ENCODE peak calls at places on chromosome 17, in four cellular contexts. One of them, this sample, is unnamed.

GRCh38 chr17:61413654-61414133 is 14.1 kb downstream of the TBX2 start:
- DNase-seq in hypothalamus: no peak
- DNase-seq in ecto neural progenitor cell: no peak
- DNase-seq in non-pigmented ciliary epithelial cell: no peak
- DNase-seq in this sample: no peak

GRCh38 chr17:50301891-50302584 is 27.8 kb downstream of the TMEM92 start:
- DNase-seq in hypothalamus: no peak
- DNase-seq in ecto neural progenitor cell: no peak
- DNase-seq in non-pigmented ciliary epithelial cell: no peak
- DNase-seq in this sample: no peak

GRCh38 chr17:33964344-33964979 is 290.6 kb upstream of the CCL2 start:
- DNase-seq in hypothalamus: no peak
- DNase-seq in ecto neural progenitor cell: no peak
- DNase-seq in non-pigmented ciliary epithelial cell: no peak
- DNase-seq in this sample: no peak

GRCh38 chr17:62119373-62119772 is 54.3 kb upstream of the MED13 start:
- DNase-seq in hypothalamus: no peak
- DNase-seq in ecto neural progenitor cell: no peak
- DNase-seq in non-pigmented ciliary epithelial cell: no peak
- DNase-seq in this sample: no peak

GRCh38 chr17:51015145-51015558 is 105.5 kb downstream of the SPAG9 start:
- DNase-seq in hypothalamus: no peak
- DNase-seq in ecto neural progenitor cell: no peak
- DNase-seq in non-pigmented ciliary epithelial cell: no peak
- DNase-seq in this sample: no peak

GRCh38 chr17:57819273-57819672 is 30.6 kb downstream of the MRPS23 start:
- DNase-seq in hypothalamus: no peak
- DNase-seq in ecto neural progenitor cell: no peak
- DNase-seq in non-pigmented ciliary epithelial cell: no peak
- DNase-seq in this sample: no peak

GRCh38 chr17:64686705-64687104 is 24.6 kb upstream of the SMURF2 start:
- DNase-seq in hypothalamus: no peak
- DNase-seq in ecto neural progenitor cell: no peak
- DNase-seq in non-pigmented ciliary epithelial cell: no peak
- DNase-seq in this sample: no peak

GRCh38 chr17:76398523-76399174 is 14.2 kb downstream of the SPHK1 start:
- DNase-seq in hypothalamus: no peak
- DNase-seq in ecto neural progenitor cell: no peak
- DNase-seq in non-pigmented ciliary epithelial cell: no peak
- DNase-seq in this sample: no peak

GRCh38 chr17:41382396-41382795 is 290 bp upstream of the KRT34 start:
- DNase-seq in hypothalamus: no peak
- DNase-seq in ecto neural progenitor cell: no peak
- DNase-seq in non-pigmented ciliary epithelial cell: no peak
- DNase-seq in this sample: no peak

GRCh38 chr17:50863221-50863843 is 2.8 kb downstream of the TOB1 start:
- DNase-seq in hypothalamus: no peak
- DNase-seq in ecto neural progenitor cell: peak
- DNase-seq in non-pigmented ciliary epithelial cell: no peak
- DNase-seq in this sample: peak

GRCh38 chr17:27861979-27862378 is 31.2 kb downstream of the LYRM9 start:
- DNase-seq in hypothalamus: no peak
- DNase-seq in ecto neural progenitor cell: no peak
- DNase-seq in non-pigmented ciliary epithelial cell: no peak
- DNase-seq in this sample: no peak

GRCh38 chr17:7888184-7888920 is at the start of gene CHD3:
- DNase-seq in hypothalamus: no peak
- DNase-seq in ecto neural progenitor cell: no peak
- DNase-seq in non-pigmented ciliary epithelial cell: no peak
- DNase-seq in this sample: no peak

GRCh38 chr17:59180626-59181025 is 25.1 kb downstream of the PRR11 start:
- DNase-seq in hypothalamus: no peak
- DNase-seq in ecto neural progenitor cell: no peak
- DNase-seq in non-pigmented ciliary epithelial cell: no peak
- DNase-seq in this sample: no peak

GRCh38 chr17:78883090-78883532 is 19.9 kb downstream of the CEP295NL start:
- DNase-seq in hypothalamus: peak
- DNase-seq in ecto neural progenitor cell: no peak
- DNase-seq in non-pigmented ciliary epithelial cell: no peak
- DNase-seq in this sample: no peak

GRCh38 chr17:81635431-81635830 is 1.5 kb downstream of the NPLOC4 start:
- DNase-seq in hypothalamus: no peak
- DNase-seq in ecto neural progenitor cell: no peak
- DNase-seq in non-pigmented ciliary epithelial cell: no peak
- DNase-seq in this sample: no peak

GRCh38 chr17:72788950-72789585 is 303.4 kb downstream of the SLC39A11 start:
- DNase-seq in hypothalamus: no peak
- DNase-seq in ecto neural progenitor cell: no peak
- DNase-seq in non-pigmented ciliary epithelial cell: no peak
- DNase-seq in this sample: no peak

GRCh38 chr17:21285164-21286065 is 904 bp downstream of the MAP2K3 start:
- DNase-seq in hypothalamus: no peak
- DNase-seq in ecto neural progenitor cell: peak
- DNase-seq in non-pigmented ciliary epithelial cell: no peak
- DNase-seq in this sample: no peak

GRCh38 chr17:41528959-41529353 is 848 bp upstream of the KRT19 start:
- DNase-seq in hypothalamus: no peak
- DNase-seq in ecto neural progenitor cell: no peak
- DNase-seq in non-pigmented ciliary epithelial cell: no peak
- DNase-seq in this sample: no peak

GRCh38 chr17:80918731-80919130 is 72.9 kb upstream of the CHMP6 start:
- DNase-seq in hypothalamus: no peak
- DNase-seq in ecto neural progenitor cell: no peak
- DNase-seq in non-pigmented ciliary epithelial cell: no peak
- DNase-seq in this sample: no peak

GRCh38 chr17:29566473-29567361 is at the start of gene ABHD15:
- DNase-seq in hypothalamus: no peak
- DNase-seq in ecto neural progenitor cell: peak
- DNase-seq in non-pigmented ciliary epithelial cell: no peak
- DNase-seq in this sample: peak

GRCh38 chr17:39376434-39376833 is 25.0 kb downstream of the FBXL20 start:
- DNase-seq in hypothalamus: no peak
- DNase-seq in ecto neural progenitor cell: no peak
- DNase-seq in non-pigmented ciliary epithelial cell: no peak
- DNase-seq in this sample: no peak

GRCh38 chr17:44901323-44901965 is 2.2 kb upstream of the EFTUD2 start:
- DNase-seq in hypothalamus: no peak
- DNase-seq in ecto neural progenitor cell: no peak
- DNase-seq in non-pigmented ciliary epithelial cell: no peak
- DNase-seq in this sample: no peak

GRCh38 chr17:12421646-12422306 is 243.9 kb upstream of the MYOCD start:
- DNase-seq in hypothalamus: no peak
- DNase-seq in ecto neural progenitor cell: no peak
- DNase-seq in non-pigmented ciliary epithelial cell: no peak
- DNase-seq in this sample: no peak

GRCh38 chr17:20091161-20092029 is 82.2 kb downstream of the SPECC1 start:
- DNase-seq in hypothalamus: no peak
- DNase-seq in ecto neural progenitor cell: no peak
- DNase-seq in non-pigmented ciliary epithelial cell: no peak
- DNase-seq in this sample: no peak

GRCh38 chr17:2337811-2338657 is 733 bp downstream of the SGSM2 start:
- DNase-seq in hypothalamus: peak
- DNase-seq in ecto neural progenitor cell: peak
- DNase-seq in non-pigmented ciliary epithelial cell: no peak
- DNase-seq in this sample: peak

GRCh38 chr17:81160306-81160705 is 5.0 kb upstream of the PVALEF start:
- DNase-seq in hypothalamus: no peak
- DNase-seq in ecto neural progenitor cell: no peak
- DNase-seq in non-pigmented ciliary epithelial cell: no peak
- DNase-seq in this sample: no peak

GRCh38 chr17:32495347-32496253 is 8.8 kb downstream of the CDK5R1 start:
- DNase-seq in hypothalamus: no peak
- DNase-seq in ecto neural progenitor cell: no peak
- DNase-seq in non-pigmented ciliary epithelial cell: no peak
- DNase-seq in this sample: peak

GRCh38 chr17:56436142-56436541 is 157.4 kb upstream of the NOG start:
- DNase-seq in hypothalamus: no peak
- DNase-seq in ecto neural progenitor cell: no peak
- DNase-seq in non-pigmented ciliary epithelial cell: no peak
- DNase-seq in this sample: no peak

GRCh38 chr17:10879110-10879509 is 41.2 kb upstream of the PIRT start:
- DNase-seq in hypothalamus: no peak
- DNase-seq in ecto neural progenitor cell: peak
- DNase-seq in non-pigmented ciliary epithelial cell: no peak
- DNase-seq in this sample: peak

GRCh38 chr17:78568051-78568450 is 9.1 kb downstream of the DNAH17 start:
- DNase-seq in hypothalamus: no peak
- DNase-seq in ecto neural progenitor cell: no peak
- DNase-seq in non-pigmented ciliary epithelial cell: no peak
- DNase-seq in this sample: no peak

GRCh38 chr17:46190763-46191162 is 2.5 kb downstream of the KANSL1 start:
- DNase-seq in hypothalamus: no peak
- DNase-seq in ecto neural progenitor cell: no peak
- DNase-seq in non-pigmented ciliary epithelial cell: no peak
- DNase-seq in this sample: no peak

GRCh38 chr17:9003355-9004131 is 17.8 kb upstream of the NTN1 start:
- DNase-seq in hypothalamus: no peak
- DNase-seq in ecto neural progenitor cell: peak
- DNase-seq in non-pigmented ciliary epithelial cell: no peak
- DNase-seq in this sample: peak

GRCh38 chr17:73641779-73642580 is 2.3 kb downstream of the SDK2 start:
- DNase-seq in hypothalamus: no peak
- DNase-seq in ecto neural progenitor cell: no peak
- DNase-seq in non-pigmented ciliary epithelial cell: no peak
- DNase-seq in this sample: no peak

GRCh38 chr17:75525806-75526554 is 483 bp downstream of the LLGL2 start:
- DNase-seq in hypothalamus: no peak
- DNase-seq in ecto neural progenitor cell: peak
- DNase-seq in non-pigmented ciliary epithelial cell: no peak
- DNase-seq in this sample: peak

GRCh38 chr17:75315541-75316243 is 26.5 kb upstream of the SLC25A19 start:
- DNase-seq in hypothalamus: no peak
- DNase-seq in ecto neural progenitor cell: no peak
- DNase-seq in non-pigmented ciliary epithelial cell: no peak
- DNase-seq in this sample: no peak

GRCh38 chr17:29042679-29043538 is at the start of gene PIPOX:
- DNase-seq in hypothalamus: no peak
- DNase-seq in ecto neural progenitor cell: peak
- DNase-seq in non-pigmented ciliary epithelial cell: no peak
- DNase-seq in this sample: no peak

GRCh38 chr17:18860161-18860972 is 2.4 kb downstream of the PRPSAP2 start:
- DNase-seq in hypothalamus: no peak
- DNase-seq in ecto neural progenitor cell: no peak
- DNase-seq in non-pigmented ciliary epithelial cell: no peak
- DNase-seq in this sample: no peak

GRCh38 chr17:45835481-45835880 is 9.2 kb upstream of the SPPL2C start:
- DNase-seq in hypothalamus: no peak
- DNase-seq in ecto neural progenitor cell: no peak
- DNase-seq in non-pigmented ciliary epithelial cell: no peak
- DNase-seq in this sample: no peak

This sample was measured in nephron progenitor cell.